ENCODE peak calls at places on chromosomes 7 and 10, in four cellular contexts. Z is T1000; S is right cardiac atrium; B is activated T-cell treated with anti-CD3 and anti-CD28 coated beads, Interleukin-2, amount 50 U/mL, for 72 hours. R is an unnamed sample.

GRCh38 chr10:2541176-2541575 is 526.2 kb upstream of the PFKP start:
- DNase-seq in S (no peak), Z (no peak), B (no peak), R (no peak)

GRCh38 chr7:146116452-146117219 is at the start of gene CNTNAP2:
- DNase-seq in Z (peak), B (no peak), S (peak), R (no peak)

GRCh38 chr10:127715782-127716378 is 21.1 kb upstream of the FOXI2 start:
- DNase-seq in S (no peak), B (no peak), Z (no peak), R (no peak)

GRCh38 chr10:123808873-123809272 is 82.7 kb downstream of the CPXM2 start:
- DNase-seq in B (peak), Z (no peak), S (no peak), R (no peak)

GRCh38 chr10:78741541-78741940 is 327.2 kb upstream of the ZMIZ1 start:
- DNase-seq in B (no peak), S (no peak), Z (no peak), R (no peak)

GRCh38 chr7:16084875-16085274 is 336.5 kb downstream of the CRPPA start:
- DNase-seq in Z (no peak), B (no peak), S (no peak), R (no peak)

GRCh38 chr7:102873470-102874165 is 39.2 kb upstream of the LRRC17 start:
- DNase-seq in S (no peak), Z (no peak), B (no peak), R (no peak)

GRCh38 chr7:12397671-12398070 is 6.0 kb downstream of the VWDE start:
- DNase-seq in B (no peak), Z (no peak), S (no peak), R (no peak)

GRCh38 chr7:71787513-71787912 is 624.6 kb downstream of the CALN1 start:
- DNase-seq in Z (no peak), S (no peak), B (no peak), R (no peak)

GRCh38 chr10:43576062-43576461 is 1.6 kb upstream of the ZNF239 start:
- DNase-seq in S (no peak), Z (no peak), B (no peak), R (no peak)

GRCh38 chr10:97442277-97442676 is 3.5 kb downstream of the EXOSC1 start:
- DNase-seq in B (no peak), S (no peak), Z (no peak), R (no peak)

GRCh38 chr7:147245274-147245673 is 1128.7 kb downstream of the CNTNAP2 start:
- DNase-seq in B (peak), S (peak), Z (no peak), R (no peak)

GRCh38 chr7:159078911-159079270 is 65.8 kb downstream of the VIPR2 start:
- DNase-seq in Z (no peak), S (no peak), B (no peak), R (no peak)

GRCh38 chr7:43679210-43680068 is 49.9 kb downstream of the COA1 start:
- DNase-seq in Z (no peak), S (no peak), B (no peak), R (no peak)

GRCh38 chr10:104445359-104445758 is 91.7 kb downstream of the CFAP58 start:
- DNase-seq in B (no peak), S (no peak), Z (no peak), R (peak)

GRCh38 chr10:80407836-80408197 is 534 bp upstream of the PRXL2A start:
- DNase-seq in S (peak), Z (no peak), B (peak), R (no peak)

GRCh38 chr10:130864951-130865350 is 446.6 kb downstream of the TCERG1L start:
- DNase-seq in B (no peak), Z (no peak), S (no peak), R (no peak)

GRCh38 chr7:128323489-128324362 is 20.0 kb downstream of the RBM28 start:
- DNase-seq in S (peak), Z (no peak), B (no peak), R (no peak)

GRCh38 chr10:125343118-125343752 is 182.9 kb upstream of the CTBP2 start:
- DNase-seq in Z (no peak), B (no peak), S (no peak), R (no peak)

GRCh38 chr7:157347217-157347904 is 10.6 kb downstream of the DNAJB6 start:
- DNase-seq in Z (no peak), S (peak), B (peak), R (no peak)

GRCh38 chr10:61793760-61794713 is 107.5 kb upstream of the ARID5B start:
- DNase-seq in B (no peak), S (no peak), Z (no peak), R (no peak)

GRCh38 chr10:62769574-62770242 is 34.8 kb upstream of the ADO start:
- DNase-seq in B (peak), Z (no peak), S (no peak), R (no peak)

GRCh38 chr7:99035723-99036530 is 108.0 kb downstream of the SMURF1 start:
- DNase-seq in Z (no peak), S (no peak), B (no peak), R (no peak)